ENCODE peak calls at places on chromosomes 5 and 9, in six cellular contexts. N is neural crest cell; T is CD4-positive, CD25-positive, alpha-beta regulatory T cell; V is kidney glomerular epithelial cell; G is EH; C is kidney tubule cell. E is an unnamed sample.

GRCh38 chr9:34611811-34612787 is at the start of gene RPP25L:
- DNase-seq in T (peak), N (peak), V (peak), C (peak), G (peak), E (peak)

GRCh38 chr5:54159837-54160215 is 150.5 kb downstream of the ARL15 start:
- DNase-seq in T (no peak), N (no peak), C (no peak), G (peak), V (no peak), E (no peak)

GRCh38 chr9:4333231-4333740 is 33.4 kb upstream of the GLIS3 start:
- DNase-seq in N (no peak), G (no peak), T (no peak), V (no peak), C (no peak), E (no peak)

GRCh38 chr9:87640385-87640795 is 85.5 kb upstream of the CTSL start:
- DNase-seq in N (no peak), T (no peak), V (peak), C (peak), G (peak), E (no peak)

GRCh38 chr5:36836831-36837230 is 39.7 kb upstream of the NIPBL start:
- DNase-seq in V (no peak), N (no peak), T (no peak), C (no peak), G (no peak), E (no peak)

GRCh38 chr9:124574944-124575343 is 67.7 kb upstream of the NR5A1 start:
- DNase-seq in V (no peak), N (no peak), T (peak), G (peak), C (peak), E (no peak)

GRCh38 chr5:159995841-159996240 is 13.1 kb upstream of the TTC1 start:
- DNase-seq in V (no peak), T (no peak), C (no peak), G (no peak), N (no peak), E (no peak)

GRCh38 chr9:121827251-121827967 is 176.0 kb downstream of the DAB2IP start:
- DNase-seq in G (no peak), C (no peak), N (no peak), T (no peak), V (no peak), E (no peak)

GRCh38 chr9:112332272-112332671 is 1.1 kb downstream of the PTBP3 start:
- DNase-seq in G (peak), T (peak), V (no peak), C (no peak), N (no peak), E (no peak)

GRCh38 chr5:148486456-148486855 is 102.7 kb downstream of the FBXO38 start:
- DNase-seq in N (no peak), V (no peak), G (no peak), C (no peak), T (no peak), E (no peak)

GRCh38 chr9:125472926-125473701 is 211.5 kb downstream of the GAPVD1 start:
- DNase-seq in C (peak), G (peak), V (peak), T (no peak), N (no peak), E (no peak)

GRCh38 chr5:181164076-181164952 is 16.9 kb downstream of the OR2V2 start:
- DNase-seq in T (no peak), V (no peak), C (peak), N (no peak), G (peak), E (no peak)

GRCh38 chr9:17531642-17532254 is 47.1 kb upstream of the SH3GL2 start:
- DNase-seq in V (peak), T (peak), C (peak), G (peak), N (peak), E (no peak)

GRCh38 chr5:177359451-177359851 is 1.7 kb downstream of the RGS14 start:
- DNase-seq in C (no peak), N (no peak), T (no peak), G (no peak), V (no peak), E (no peak)

GRCh38 chr9:6975198-6975597 is 217.4 kb downstream of the KDM4C start:
- DNase-seq in C (no peak), V (no peak), T (no peak), N (no peak), G (no peak), E (no peak)

GRCh38 chr5:108629779-108630178 is 117.9 kb upstream of the FER start:
- DNase-seq in G (no peak), V (no peak), C (no peak), N (no peak), T (no peak), E (no peak)

GRCh38 chr9:32782476-32783167 is 718 bp upstream of the TMEM215 start:
- DNase-seq in T (no peak), V (no peak), N (peak), C (no peak), G (no peak), E (no peak)

GRCh38 chr5:59758566-59758965 is 135.0 kb downstream of the PDE4D start:
- DNase-seq in N (no peak), T (no peak), C (no peak), G (no peak), V (no peak), E (no peak)

E was measured in NCI-H1930.